ENCODE peak calls at places on chromosomes 3 and 15, in six cellular contexts. Z, Y, M, N, Q and G are unnamed samples.

GRCh38 chr15:71610991-71611720 is 199.2 kb upstream of the NR2E3 start:
- DNase-seq in M (no peak), N (no peak), Z (no peak), Y (no peak), Q (no peak), G (no peak)

GRCh38 chr15:70613259-70613658 is 150.1 kb downstream of the UACA start:
- DNase-seq in M (no peak), Y (no peak), N (no peak), Q (no peak), Z (no peak), G (no peak)

GRCh38 chr3:115397433-115397832 is 225.9 kb upstream of the GAP43 start:
- DNase-seq in Q (no peak), N (no peak), M (no peak), Z (no peak), Y (no peak), G (no peak)

GRCh38 chr15:77391372-77391951 is 28.4 kb downstream of the PEAK1 start:
- DNase-seq in Q (no peak), N (no peak), M (no peak), Y (no peak), Z (no peak), G (no peak)

GRCh38 chr15:85071061-85071460 is 89.4 kb downstream of the PDE8A start:
- DNase-seq in Z (no peak), Y (no peak), N (no peak), Q (no peak), M (no peak), G (no peak)

GRCh38 chr3:126541628-126542339 is 16.9 kb downstream of the C3orf22 start:
- DNase-seq in Z (no peak), N (peak), Q (peak), M (no peak), Y (peak), G (no peak)

GRCh38 chr15:86103825-86104224 is 24.2 kb downstream of the AGBL1 start:
- DNase-seq in Z (no peak), N (no peak), M (no peak), Y (no peak), Q (no peak), G (no peak)

GRCh38 chr15:38860682-38861081 is 296.1 kb upstream of the RASGRP1 start:
- DNase-seq in Z (no peak), N (no peak), Y (no peak), M (no peak), Q (no peak), G (no peak)

GRCh38 chr15:40252438-40253178 is 13.7 kb downstream of the PAK6 start:
- DNase-seq in Y (no peak), M (peak), Q (peak), N (peak), Z (peak), G (no peak)

GRCh38 chr3:124774305-124774673 is 44.0 kb downstream of the UMPS start:
- DNase-seq in Y (no peak), N (peak), Z (peak), Q (no peak), M (no peak), G (no peak)

GRCh38 chr3:37887062-37887461 is 25.4 kb downstream of the CTDSPL start:
- DNase-seq in Y (no peak), N (no peak), M (no peak), Q (no peak), Z (no peak), G (no peak)

GRCh38 chr3:5002174-5002870 is 23.1 kb downstream of the BHLHE40 start:
- DNase-seq in N (no peak), Q (no peak), Z (no peak), Y (peak), M (peak), G (no peak)

GRCh38 chr3:23807161-23808015 is 1.6 kb downstream of the UBE2E1 start:
- DNase-seq in Z (no peak), M (no peak), Q (no peak), N (no peak), Y (no peak), G (no peak)

GRCh38 chr3:129195731-129196256 is 12.1 kb upstream of the CNBP start:
- DNase-seq in M (no peak), N (no peak), Q (peak), Z (no peak), Y (no peak), G (peak)

GRCh38 chr15:93488157-93488803 is 399.3 kb upstream of the RGMA start:
- DNase-seq in N (no peak), M (no peak), Q (no peak), Z (no peak), Y (no peak), G (no peak)

GRCh38 chr3:58236527-58237237 is 910 bp upstream of the ABHD6 start:
- DNase-seq in Y (no peak), N (no peak), Q (no peak), Z (no peak), M (peak), G (no peak)

GRCh38 chr15:83200162-83200561 is 7.5 kb downstream of the HDGFL3 start:
- DNase-seq in N (no peak), M (no peak), Z (no peak), Q (no peak), Y (no peak), G (no peak)

GRCh38 chr3:184315871-184316661 is 1.7 kb downstream of the EIF4G1 start:
- DNase-seq in Q (no peak), N (no peak), Z (no peak), Y (no peak), M (peak), G (no peak)

GRCh38 chr3:69080233-69080644 is at the start of gene UBA3:
- DNase-seq in N (peak), M (peak), Q (peak), Z (peak), Y (peak), G (peak)

GRCh38 chr3:162142511-162142910 is 645.9 kb downstream of the OTOL1 start:
- DNase-seq in Z (no peak), Q (no peak), N (no peak), M (no peak), Y (no peak), G (no peak)

GRCh38 chr15:23069496-23070166 is 30.3 kb upstream of the TUBGCP5 start:
- DNase-seq in Q (no peak), M (no peak), N (peak), Y (no peak), Z (no peak), G (no peak)

GRCh38 chr3:99633887-99634558 is 4.4 kb upstream of the COL8A1 start:
- DNase-seq in Z (no peak), Q (no peak), N (no peak), M (no peak), Y (no peak), G (no peak)

GRCh38 chr3:38086496-38086895 is 47.5 kb downstream of the DLEC1 start:
- DNase-seq in Y (no peak), M (no peak), Z (no peak), N (no peak), Q (no peak), G (no peak)

GRCh38 chr3:190101320-190102117 is 19.2 kb downstream of the P3H2 start:
- DNase-seq in Y (no peak), Z (no peak), Q (no peak), N (no peak), M (no peak), G (no peak)

GRCh38 chr3:69442771-69443197 is 56.9 kb upstream of the FRMD4B start:
- DNase-seq in M (no peak), Z (no peak), Y (no peak), Q (no peak), N (no peak), G (no peak)

DNA sequence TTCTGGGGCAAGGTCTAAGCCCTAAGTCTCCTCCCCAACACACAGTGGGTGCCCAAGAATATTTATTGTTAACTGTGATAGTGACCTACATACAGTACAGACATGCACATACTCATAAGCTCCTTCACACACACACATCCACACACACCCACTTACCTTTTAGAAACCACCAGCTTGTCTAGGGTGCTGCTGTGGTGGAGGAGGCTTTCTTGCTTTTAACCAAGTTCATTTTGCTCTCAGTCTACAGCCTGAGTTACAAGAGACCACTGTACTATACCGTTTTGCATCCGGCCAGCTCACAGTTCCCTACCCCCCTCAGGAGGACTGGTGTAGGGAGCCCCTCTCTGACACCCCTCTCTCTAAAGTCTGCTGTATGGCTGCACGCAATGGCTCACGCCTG is 16.7 kb downstream of the DAPK2 start:
- DNase-seq in Z (no peak), Q (no peak), N (no peak), Y (no peak), M (no peak), G (no peak)
- H3K27ac ChIP-seq in Z (no peak), Q (peak), N (no peak), Y (no peak), M (no peak), G (peak)

GRCh38 chr3:90016492-90017065 is 909.2 kb downstream of the EPHA3 start:
- DNase-seq in Q (no peak), Z (no peak), Y (no peak), N (no peak), M (no peak), G (no peak)
- H3K27ac ChIP-seq in Q (no peak), Z (no peak), Y (no peak), N (no peak), M (no peak), G (no peak)

GRCh38 chr3:63921741-63922482 is 9.7 kb upstream of the SCAANT1 start:
- DNase-seq in N (no peak), Q (no peak), Y (no peak), Z (no peak), M (no peak), G (peak)

GRCh38 chr3:63927623-63928280 is 15.6 kb upstream of the SCAANT1 start:
- DNase-seq in Z (no peak), M (no peak), Q (no peak), N (no peak), Y (no peak), G (no peak)

GRCh38 chr3:63920001-63920400 is 7.8 kb upstream of the SCAANT1 start:
- DNase-seq in Z (no peak), N (no peak), M (no peak), Y (no peak), Q (no peak), G (no peak)

GRCh38 chr3:63918321-63918720 is 6.1 kb upstream of the SCAANT1 start:
- DNase-seq in Q (no peak), N (no peak), Y (no peak), Z (no peak), M (no peak), G (no peak)

GRCh38 chr3:63922800-63923199 is 10.6 kb upstream of the SCAANT1 start:
- DNase-seq in N (no peak), Z (no peak), Q (no peak), Y (no peak), M (no peak), G (no peak)
- H3K27ac ChIP-seq in N (no peak), Z (no peak), Q (no peak), Y (no peak), M (no peak), G (no peak)

GRCh38 chr3:138694287-138695007 is 85.9 kb downstream of the FAIM start:
- DNase-seq in Q (no peak), N (no peak), Z (no peak), M (no peak), Y (no peak), G (no peak)
- H3K27ac ChIP-seq in Q (no peak), N (no peak), Z (no peak), M (no peak), Y (no peak), G (no peak)

DNA sequence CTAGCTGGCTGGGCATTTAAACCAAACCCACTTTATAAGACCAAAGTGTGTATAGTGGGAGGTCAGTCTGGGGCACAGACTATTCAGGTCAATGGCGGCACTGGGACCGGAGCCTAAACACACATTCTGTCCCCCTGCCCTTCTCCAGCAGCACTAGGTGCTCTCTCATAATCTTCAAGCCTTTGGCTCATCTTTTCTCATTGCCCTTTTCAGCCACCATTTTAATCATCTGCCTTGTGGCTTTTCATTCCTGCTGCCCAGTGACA is 35.0 kb downstream of the GJD2 start:
- DNase-seq in M (no peak), Z (no peak), N (no peak), Q (no peak), Y (no peak), G (no peak)
- H3K27ac ChIP-seq in M (no peak), Z (no peak), N (no peak), Q (no peak), Y (no peak), G (no peak)

DNA sequence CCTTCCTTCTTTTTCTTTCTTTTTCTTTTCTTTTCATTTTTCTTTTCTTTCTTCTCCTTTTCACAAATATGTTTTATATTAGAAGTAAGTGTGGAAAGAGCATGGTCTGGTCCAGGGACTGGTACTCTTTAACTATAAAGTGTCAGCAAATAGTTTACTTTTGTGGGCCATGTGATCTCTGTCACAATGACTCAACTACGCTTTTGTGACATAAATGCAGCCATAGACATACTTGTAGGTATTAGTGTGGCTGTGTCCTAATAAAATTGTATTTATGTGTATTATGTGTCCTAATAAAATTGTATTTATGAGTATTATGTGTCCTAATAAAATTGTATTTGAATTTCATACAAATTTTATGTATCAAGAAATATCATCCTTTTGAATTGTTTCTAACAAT is 749.1 kb upstream of the ARPP21 start:
- DNase-seq in Y (no peak), Q (no peak), M (no peak), N (no peak), Z (no peak), G (no peak)
- H3K27ac ChIP-seq in Y (no peak), Q (no peak), M (no peak), N (no peak), Z (no peak), G (no peak)

GRCh38 chr3:133503409-133503808 is 70.1 kb upstream of the CDV3 start:
- DNase-seq in N (no peak), Q (no peak), Z (no peak), Y (no peak), M (no peak), G (no peak)
- H3K27ac ChIP-seq in N (no peak), Q (no peak), Z (no peak), Y (no peak), M (no peak), G (no peak)

DNA sequence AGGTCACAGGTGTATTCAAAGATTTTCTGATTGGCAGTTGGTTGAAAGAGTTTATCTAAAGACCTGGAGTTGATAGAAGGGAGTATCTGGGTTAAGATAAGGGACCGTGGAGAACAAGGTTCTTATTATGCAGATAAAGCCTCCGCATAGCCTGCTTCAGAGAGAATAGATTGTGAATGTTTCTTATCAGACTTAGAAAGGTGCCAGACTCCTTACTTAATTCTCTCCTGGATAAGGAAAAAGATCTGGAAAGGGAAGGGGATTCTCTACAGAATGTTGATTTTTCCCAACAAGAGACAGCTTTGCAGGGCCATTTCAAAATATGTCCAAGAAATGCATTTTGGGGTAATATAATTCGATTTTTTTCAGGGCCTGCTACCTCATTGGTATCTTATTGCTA is 341.3 kb upstream of the RARB start:
- DNase-seq in N (no peak), Q (no peak), M (no peak), Z (no peak), Y (no peak), G (no peak)
- H3K27ac ChIP-seq in N (no peak), Q (no peak), M (no peak), Z (no peak), Y (no peak), G (no peak)

DNA sequence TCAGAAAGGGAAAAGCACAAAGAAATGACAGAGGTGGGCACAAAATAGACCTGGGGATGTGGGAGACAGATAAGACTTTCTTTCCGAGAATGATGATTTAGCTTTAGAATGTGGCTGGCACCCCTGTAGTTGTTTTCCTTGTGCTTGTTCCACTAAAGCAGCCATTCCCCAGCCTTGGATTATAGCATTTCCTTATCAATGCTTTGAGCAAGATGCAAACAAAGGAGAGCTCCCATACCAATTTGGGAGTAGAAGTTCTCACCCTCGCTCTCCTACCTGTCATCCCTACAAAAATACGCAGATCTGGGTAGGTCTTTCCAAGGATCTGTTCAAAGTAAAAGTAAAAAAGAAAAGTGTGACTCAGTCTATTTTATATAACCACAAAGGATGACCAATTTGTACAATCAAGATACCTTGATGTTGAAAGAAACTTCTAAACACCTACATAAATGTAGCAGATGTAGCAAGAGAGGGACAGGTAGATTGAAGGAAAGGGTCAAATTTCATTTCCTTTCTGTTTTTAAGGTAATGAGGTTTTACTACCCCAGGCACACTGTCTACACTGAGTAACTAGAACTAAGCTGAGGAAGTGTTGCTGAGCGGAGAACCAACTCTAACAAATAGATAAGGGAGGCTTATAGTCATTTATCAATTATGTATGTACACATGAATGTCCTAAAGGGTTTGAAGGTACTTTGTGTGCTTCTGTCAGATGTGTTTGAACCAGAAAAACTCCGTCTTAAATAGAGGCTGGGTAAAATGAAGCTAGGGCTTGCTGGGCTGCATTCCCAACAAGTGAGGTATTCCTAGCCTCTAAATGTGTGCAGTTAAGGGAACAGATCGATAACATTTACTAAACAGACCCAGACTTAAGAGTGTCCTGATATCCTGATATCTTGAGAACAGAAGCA is 91.1 kb upstream of the LRRN1 start:
- DNase-seq in Y (no peak), M (no peak), N (no peak), Z (no peak), Q (no peak), G (no peak)
- H3K27ac ChIP-seq in Y (no peak), M (no peak), N (no peak), Z (no peak), Q (no peak), G (peak)